ENCODE peak calls at places on chromosome 3, in six cellular contexts. N is RPMI8226, R is lower leg skin, L is NCI-H2081, C is A172, J is NCI-H1436 treated with DMSO at 0.1 percent for 48 hours. W is an unnamed sample.

GRCh38 chr3:12353796-12354505 is 65.1 kb downstream of the PPARG start:
- DNase-seq in L (no peak), R (no peak), C (no peak), N (no peak), J (no peak), W (no peak)

GRCh38 chr3:67415504-67415903 is 238.9 kb downstream of the SUCLG2 start:
- DNase-seq in R (no peak), C (no peak), J (no peak), N (no peak), L (no peak), W (no peak)

GRCh38 chr3:4993276-4994143 is 14.3 kb downstream of the BHLHE40 start:
- DNase-seq in R (no peak), J (no peak), C (no peak), N (no peak), L (no peak), W (no peak)

GRCh38 chr3:151183253-151183652 is 19.8 kb downstream of the GPR171 start:
- DNase-seq in C (no peak), J (no peak), L (no peak), R (no peak), N (no peak), W (no peak)

GRCh38 chr3:102536479-102536878 is 101.7 kb downstream of the ZPLD1 start:
- DNase-seq in L (peak; percentile 74), J (peak; percentile 38), R (no peak), N (peak; percentile 34), C (peak; percentile 36), W (no peak)

GRCh38 chr3:178446054-178446453 is 90.2 kb upstream of the KCNMB2 start:
- DNase-seq in N (no peak), C (no peak), L (peak; percentile 86), R (no peak), J (no peak), W (no peak)

GRCh38 chr3:37620071-37620635 is 241.5 kb upstream of the CTDSPL start:
- DNase-seq in L (no peak), J (no peak), R (no peak), C (no peak), N (no peak), W (no peak)

GRCh38 chr3:194877311-194878119 is 191.8 kb downstream of the FAM43A start:
- DNase-seq in J (no peak), N (no peak), L (no peak), C (no peak), R (peak; percentile 72), W (no peak)

GRCh38 chr3:10437995-10438901 is 67.1 kb downstream of the ATP2B2 start:
- DNase-seq in N (no peak), R (no peak), C (peak; percentile 93), L (no peak), J (no peak), W (no peak)

GRCh38 chr3:69385723-69386483 is at the start of gene FRMD4B:
- DNase-seq in L (peak; percentile 24), R (peak; percentile 92), J (no peak), N (peak; percentile 58), C (peak; percentile 27), W (peak; percentile 35)

W was measured in uterus.